ENCODE peak calls at places on chromosomes 4 and X, in nine cellular contexts. P, F, O, U, W, M, E, D and G are unnamed samples.

GRCh38 chrX:30751497-30751896 is 98.3 kb downstream of the GK start:
- DNase-seq in P (no peak), F (no peak), O (no peak), U (no peak), W (no peak), M (no peak), E (no peak), D (no peak), G (no peak)

GRCh38 chr4:45662996-45663395 is 460.9 kb downstream of the GABRG1 start:
- DNase-seq in P (no peak), F (no peak), O (no peak), U (no peak), W (no peak), M (peak; percentile 87), E (no peak), D (no peak), G (peak; percentile 27)

GRCh38 chr4:41505161-41505653 is 32.8 kb upstream of the LIMCH1 start:
- DNase-seq in P (no peak), F (no peak), O (no peak), U (no peak), W (no peak), M (peak; percentile 45), E (no peak), D (no peak), G (peak; percentile 3)

GRCh38 chrX:55109304-55109703 is 20.5 kb downstream of the PAGE2 start:
- DNase-seq in P (no peak), F (no peak), O (no peak), U (no peak), W (no peak), M (no peak), E (no peak), D (no peak), G (no peak)

GRCh38 chr4:6262847-6263487 is 6.7 kb upstream of the WFS1 start:
- DNase-seq in P (no peak), F (no peak), O (no peak), U (no peak), W (no peak), M (no peak), E (no peak), D (no peak), G (no peak)

GRCh38 chrX:136674270-136674986 is 26.5 kb downstream of the CD40LG start:
- DNase-seq in P (no peak), F (no peak), O (no peak), U (no peak), W (no peak), M (no peak), E (no peak), D (no peak), G (no peak)

GRCh38 chrX:95071621-95072020 is 1397.6 kb downstream of the FAM133A start:
- DNase-seq in P (no peak), F (no peak), O (peak; percentile 2), U (no peak), W (no peak), M (no peak), E (no peak), D (no peak), G (no peak)

GRCh38 chr4:165355900-165356300 is 22.9 kb upstream of the CPE start:
- DNase-seq in P (no peak), F (no peak), O (peak; percentile 20), U (no peak), W (no peak), M (peak; percentile 63), E (no peak), D (peak; percentile 4), G (peak; percentile 65)

GRCh38 chr4:140851032-140851636 is 94.9 kb upstream of the TBC1D9 start:
- DNase-seq in P (peak; percentile 47), F (no peak), O (peak; percentile 65), U (no peak), W (no peak), M (peak; percentile 81), E (peak; percentile 43), D (peak; percentile 42), G (peak; percentile 77)

GRCh38 chrX:38881066-38881465 is 79.8 kb downstream of the MID1IP1 start:
- DNase-seq in P (no peak), F (no peak), O (no peak), U (no peak), W (no peak), M (no peak), E (no peak), D (no peak), G (no peak)

GRCh38 chr4:100742045-100742444 is 224.2 kb upstream of the EMCN start:
- DNase-seq in P (no peak), F (no peak), O (peak; percentile 19), U (no peak), W (no peak), M (peak; percentile 17), E (no peak), D (no peak), G (peak; percentile 77)

GRCh38 chr4:100843897-100844296 is 326.1 kb upstream of the EMCN start:
- DNase-seq in P (no peak), F (no peak), O (no peak), U (no peak), W (no peak), M (no peak), E (no peak), D (no peak), G (no peak)

GRCh38 chr4:26860922-26861433 is 337 bp downstream of the STIM2 start:
- DNase-seq in P (peak; percentile 51), F (peak; percentile 34), O (peak; percentile 44), U (peak; percentile 39), W (peak; percentile 84), M (peak; percentile 42), E (peak; percentile 62), D (peak; percentile 36), G (peak; percentile 48)

GRCh38 chr4:2939383-2940243 is 23.6 kb downstream of the NOP14 start:
- DNase-seq in P (no peak), F (no peak), O (no peak), U (no peak), W (peak; percentile 77), M (no peak), E (no peak), D (no peak), G (no peak)

GRCh38 chr4:173332963-173333657 is 1.0 kb downstream of the HMGB2 start:
- DNase-seq in P (no peak), F (no peak), O (peak; percentile 1), U (peak; percentile 5), W (no peak), M (no peak), E (no peak), D (no peak), G (peak; percentile 22)

GRCh38 chrX:151680805-151681204 is 14.5 kb upstream of the PRRG3 start:
- DNase-seq in P (peak; percentile 48), F (peak; percentile 30), O (peak; percentile 2), U (peak; percentile 49), W (no peak), M (peak; percentile 2), E (peak; percentile 51), D (no peak), G (peak; percentile 10)

GRCh38 chr4:8314691-8315255 is 45.2 kb downstream of the HTRA3 start:
- DNase-seq in P (no peak), F (no peak), O (no peak), U (no peak), W (peak; percentile 74), M (no peak), E (no peak), D (no peak), G (no peak)

GRCh38 chr4:21001490-21001889 is 301.2 kb downstream of the PACRGL start:
- DNase-seq in P (no peak), F (no peak), O (no peak), U (no peak), W (no peak), M (no peak), E (no peak), D (no peak), G (no peak)

GRCh38 chr4:129839687-129840086 is 743.7 kb downstream of the C4orf33 start:
- DNase-seq in P (no peak), F (no peak), O (no peak), U (no peak), W (no peak), M (no peak), E (no peak), D (no peak), G (peak; percentile 4)

GRCh38 chr4:155322782-155323181 is 54.0 kb downstream of the MAP9 start:
- DNase-seq in P (no peak), F (no peak), O (no peak), U (no peak), W (no peak), M (no peak), E (no peak), D (no peak), G (no peak)

GRCh38 chrX:117996918-117997480 is 119.6 kb downstream of the KLHL13 start:
- DNase-seq in P (no peak), F (no peak), O (peak; percentile 63), U (no peak), W (no peak), M (peak; percentile 23), E (no peak), D (no peak), G (peak; percentile 8)

GRCh38 chr4:138256608-138257007 is 14.5 kb upstream of the SLC7A11 start:
- DNase-seq in P (no peak), F (no peak), O (no peak), U (no peak), W (no peak), M (no peak), E (no peak), D (no peak), G (no peak)

GRCh38 chr4:155761916-155762315 is 3.1 kb downstream of the GUCY1B1 start:
- DNase-seq in P (no peak), F (no peak), O (no peak), U (no peak), W (no peak), M (no peak), E (no peak), D (no peak), G (no peak)

GRCh38 chr4:25446611-25447010 is 69.5 kb downstream of the ANAPC4 start:
- DNase-seq in P (no peak), F (no peak), O (no peak), U (no peak), W (no peak), M (no peak), E (no peak), D (no peak), G (no peak)

GRCh38 chr4:3877236-3877635 is 111.1 kb downstream of the ADRA2C start:
- DNase-seq in P (no peak), F (no peak), O (no peak), U (no peak), W (no peak), M (no peak), E (no peak), D (no peak), G (no peak)

GRCh38 chr4:139144911-139145551 is 32.0 kb downstream of the ELF2 start:
- DNase-seq in P (no peak), F (no peak), O (no peak), U (no peak), W (no peak), M (no peak), E (no peak), D (no peak), G (no peak)

GRCh38 chr4:2182981-2183380 is 58.9 kb downstream of the HAUS3 start:
- DNase-seq in P (no peak), F (no peak), O (peak; percentile 44), U (no peak), W (no peak), M (peak; percentile 87), E (no peak), D (no peak), G (peak; percentile 29)

GRCh38 chr4:146124023-146124680 is 51.4 kb upstream of the LSM6 start:
- DNase-seq in P (no peak), F (no peak), O (peak; percentile 0), U (no peak), W (no peak), M (no peak), E (no peak), D (no peak), G (no peak)

GRCh38 chrX:56233682-56234081 is 1.5 kb downstream of the KLF8 start:
- DNase-seq in P (no peak), F (no peak), O (no peak), U (no peak), W (peak; percentile 79), M (peak; percentile 41), E (peak; percentile 36), D (peak; percentile 24), G (peak; percentile 5)